ENCODE peak calls at places on chromosome 21, in seven cellular contexts. V is ovary; E is CD4-positive, alpha-beta T cell; A is fibroblast of lung; D is gastrocnemius medialis; H is SJSA1; M is tibial artery. B is an unnamed sample. For H3K9me3, the result is how much of the 10 kb centered on the place peaks cover.

GRCh38 chr21:46152939-46153258 is 2.5 kb downstream of the FTCD start:
- DNase-seq in M (peak), V (peak), E (no peak), D (no peak), H (no peak), A (no peak), B (no peak)

GRCh38 chr21:23887709-23888303 is 1719.5 kb downstream of the MRPL39 start:
- DNase-seq in A (no peak), H (no peak), M (no peak), V (no peak), D (no peak), E (peak), B (no peak)

GRCh38 chr21:29403922-29404538 is 105.3 kb downstream of the BACH1 start:
- DNase-seq in H (no peak), M (no peak), V (no peak), E (no peak), A (peak), D (no peak), B (no peak)

GRCh38 chr21:40516336-40516735 is 330.6 kb downstream of the DSCAM start:
- DNase-seq in E (no peak), H (no peak), M (peak), D (peak), A (no peak), V (no peak), B (no peak)

GRCh38 chr21:42405064-42406059 is 1.7 kb downstream of the UBASH3A start:
- DNase-seq in H (no peak), M (no peak), V (no peak), D (no peak), E (no peak), A (no peak), B (no peak)

GRCh38 chr21:39633043-39633442 is 20.3 kb downstream of the B3GALT5 start:
- DNase-seq in A (peak), H (no peak), M (no peak), D (no peak), V (no peak), E (no peak), B (no peak)

GRCh38 chr21:34319585-34319984 is 44.2 kb upstream of the KCNE2 start:
- DNase-seq in D (no peak), V (no peak), M (no peak), H (no peak), E (no peak), A (no peak), B (no peak)

GRCh38 chr21:21210552-21210951 is 212.3 kb downstream of the NCAM2 start:
- DNase-seq in A (no peak), V (no peak), M (no peak), D (no peak), H (no peak), E (no peak), B (no peak)

GRCh38 chr21:14889080-14889805 is 175.6 kb downstream of the NRIP1 start:
- DNase-seq in E (no peak), V (no peak), M (no peak), D (no peak), H (no peak), A (peak), B (no peak)

GRCh38 chr21:46095106-46095719 is 2.7 kb upstream of the COL6A2 start:
- DNase-seq in V (peak), A (no peak), E (no peak), H (no peak), D (no peak), M (no peak), B (no peak)

GRCh38 chr21:21003701-21004100 is 5.5 kb downstream of the NCAM2 start:
- DNase-seq in V (no peak), A (peak), E (no peak), M (no peak), H (no peak), D (no peak), B (no peak)

GRCh38 chr21:45469273-45470086 is 64.5 kb downstream of the COL18A1 start:
- DNase-seq in D (no peak), V (no peak), M (no peak), H (no peak), E (no peak), A (peak), B (no peak)

DNA sequence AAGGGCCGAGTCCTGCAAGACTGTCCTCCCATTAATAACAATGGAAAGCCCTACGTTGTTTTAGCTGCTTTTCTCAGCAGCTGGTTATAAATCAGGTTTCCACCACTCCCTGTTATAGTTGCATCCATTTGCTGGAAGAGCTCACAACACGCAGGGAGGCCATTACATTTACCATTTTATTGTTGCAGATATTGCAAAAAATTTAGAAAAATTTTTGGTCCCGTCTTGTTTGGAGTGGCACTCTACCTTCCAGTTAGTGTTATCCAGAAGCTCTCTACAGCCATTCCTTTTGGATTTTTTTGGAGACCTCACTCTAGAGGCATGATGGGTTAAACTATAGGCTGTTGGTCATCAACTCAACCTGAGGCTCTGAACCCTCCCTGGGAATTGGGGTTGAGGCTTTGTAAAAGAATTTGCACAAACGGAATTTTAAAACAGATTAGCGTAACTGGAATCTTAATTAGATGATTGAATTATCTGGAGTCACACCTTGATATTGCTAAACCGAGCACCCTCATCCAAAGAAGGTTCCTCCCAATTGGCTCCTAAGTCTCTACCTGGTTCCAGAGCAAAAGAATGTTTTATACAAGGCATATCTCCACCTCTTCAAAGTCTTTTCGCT is 1532.0 kb upstream of the TPTE start:
- DNase-seq in V (no peak), E (no peak), H (no peak), A (no peak), M (no peak), D (no peak), B (no peak)
- H3K9me3 ChIP-seq in V (under half), E (under half), H (under half), A (under half), M (under half), D (under half), B (under half)

DNA sequence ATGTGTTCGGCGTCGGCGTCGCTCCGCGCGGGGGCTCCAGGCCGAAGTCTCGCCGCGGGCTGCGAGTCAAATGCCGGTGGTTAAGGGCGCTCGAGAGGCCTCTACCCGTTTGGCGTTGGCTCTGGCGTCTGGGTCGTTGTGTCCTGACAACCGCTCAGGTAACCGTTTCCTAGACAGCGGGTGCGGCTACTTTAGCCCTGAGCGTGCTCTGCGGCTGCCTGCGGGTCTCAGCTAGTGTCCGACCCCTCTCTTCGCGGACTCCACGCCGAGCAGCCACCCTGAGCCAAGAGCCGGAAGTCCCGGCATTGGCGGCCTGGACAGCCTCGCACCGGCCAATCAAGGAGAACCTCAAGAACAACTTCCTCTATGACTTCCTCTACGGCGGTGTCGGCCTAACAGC is 173.4 kb downstream of the SETD4 start:
- DNase-seq in V (no peak), E (no peak), D (no peak), A (no peak), M (no peak), H (no peak), B (no peak)
- H3K9me3 ChIP-seq in V (under half), E (under half), D (under half), A (under half), M (under half), H (under half), B (under half)

GRCh38 chr21:10464975-10465374 is 56.4 kb upstream of the TPTE start:
- DNase-seq in M (no peak), A (no peak), E (no peak), D (no peak), H (no peak), V (no peak), B (no peak)

GRCh38 chr21:10466200-10466599 is 55.2 kb upstream of the TPTE start:
- DNase-seq in A (no peak), V (no peak), E (no peak), M (no peak), H (no peak), D (no peak), B (no peak)

DNA sequence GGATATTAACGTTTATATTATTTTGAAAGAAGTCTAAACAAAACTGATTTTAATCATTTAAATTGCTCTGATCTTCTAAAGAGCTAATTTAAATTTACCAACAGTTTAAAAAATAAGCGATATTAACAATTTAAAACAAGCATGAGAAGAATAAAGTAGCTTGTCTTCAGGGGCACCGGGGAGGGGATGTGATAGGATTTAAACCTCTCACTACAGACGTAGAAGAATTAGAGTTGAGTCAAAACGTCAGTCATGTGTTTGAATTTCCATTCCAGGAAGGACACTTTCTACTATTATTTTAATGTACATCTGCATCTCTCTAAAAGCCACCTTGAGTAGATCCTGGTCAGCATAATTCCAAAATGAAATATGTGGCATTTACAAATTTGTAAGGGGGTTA is 58.2 kb upstream of the TPTE start:
- DNase-seq in A (no peak), D (no peak), H (no peak), V (no peak), E (no peak), M (no peak), B (no peak)
- H3K9me3 ChIP-seq in A (under half), D (under half), H (under half), V (under half), E (under half), M (under half), B (under half)

GRCh38 chr21:9737871-9738520 is 783.4 kb upstream of the TPTE start:
- DNase-seq in M (no peak), E (no peak), D (no peak), A (no peak), H (no peak), V (no peak), B (no peak)

GRCh38 chr21:9739240-9739639 is 782.1 kb upstream of the TPTE start:
- DNase-seq in H (no peak), D (no peak), V (no peak), E (no peak), A (no peak), M (no peak), B (no peak)

GRCh38 chr21:9741343-9741742 is 780.0 kb upstream of the TPTE start:
- DNase-seq in A (no peak), V (no peak), D (no peak), H (no peak), M (no peak), E (no peak), B (no peak)

GRCh38 chr21:9735421-9735961 is 785.9 kb upstream of the TPTE start:
- DNase-seq in D (no peak), A (no peak), E (no peak), V (no peak), H (no peak), M (no peak), B (no peak)

GRCh38 chr21:9738527-9738926 is 782.9 kb upstream of the TPTE start:
- DNase-seq in A (no peak), E (no peak), V (no peak), D (no peak), H (no peak), M (no peak), B (no peak)
- H3K9me3 ChIP-seq in A (under half), E (under half), V (under half), D (under half), H (under half), M (under half), B (under half)

GRCh38 chr21:26783801-26784200 is 61.4 kb downstream of the ADAMTS1 start:
- DNase-seq in D (no peak), M (no peak), H (no peak), E (no peak), V (no peak), A (no peak), B (no peak)

GRCh38 chr21:26790289-26790688 is 54.9 kb downstream of the ADAMTS1 start:
- DNase-seq in A (no peak), H (no peak), D (no peak), E (no peak), M (no peak), V (peak), B (no peak)

GRCh38 chr21:26784974-26785373 is 60.2 kb downstream of the ADAMTS1 start:
- DNase-seq in A (no peak), H (no peak), M (no peak), V (no peak), D (peak), E (no peak), B (no peak)

DNA sequence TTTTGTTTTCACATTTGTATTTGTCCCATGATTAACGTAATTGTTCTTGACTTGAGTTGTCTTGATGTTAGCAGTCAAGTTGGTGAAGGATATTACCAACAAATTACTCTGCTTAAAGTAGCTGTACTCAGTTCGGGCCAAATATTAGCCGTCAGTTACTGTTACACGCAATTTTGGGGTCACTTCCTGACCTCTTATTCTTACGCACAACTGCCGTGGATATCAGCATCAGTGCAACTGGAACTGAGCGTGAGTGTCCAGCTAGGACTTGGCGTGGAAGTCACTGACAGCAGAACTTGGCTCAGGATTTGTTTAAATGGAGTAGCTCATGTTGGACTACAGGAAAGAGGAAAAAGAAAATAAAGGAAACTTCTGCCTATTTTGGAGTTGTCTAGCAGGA is 56.4 kb downstream of the ADAMTS1 start:
- DNase-seq in E (no peak), D (peak), M (peak), V (peak), A (peak), H (no peak), B (no peak)
- H3K9me3 ChIP-seq in E (under half), D (under half), M (under half), V (under half), A (under half), H (under half), B (under half)

B was measured in T-helper 17 cell.